ENCODE peak calls at places on chromosomes 16 and 17, in five cellular contexts. X, V, M, A and N are unnamed samples.
A peak's percentile ranks its signal among the peaks of the same experiment; 100 is the strongest.

GRCh38 chr17:2419526-2419925 is 18.7 kb upstream of the MNT start:
- DNase-seq in X (no peak), V (no peak), M (no peak), A (no peak), N (no peak)

GRCh38 chr16:56257260-56257659 is 66.0 kb downstream of the GNAO1 start:
- DNase-seq in X (no peak), V (no peak), M (no peak), A (no peak), N (no peak)

GRCh38 chr17:9370464-9370863 is 205.2 kb downstream of the STX8 start:
- DNase-seq in X (no peak), V (no peak), M (no peak), A (no peak), N (no peak)

GRCh38 chr16:57185446-57185944 is 344 bp downstream of the PSME3IP1 start:
- DNase-seq in X (peak; percentile 38), V (no peak), M (no peak), A (no peak), N (peak; percentile 69)

GRCh38 chr17:4175921-4176802 is 33.2 kb downstream of the CYB5D2 start:
- DNase-seq in X (no peak), V (no peak), M (no peak), A (no peak), N (no peak)

GRCh38 chr16:23408242-23409201 is 44.5 kb downstream of the COG7 start:
- DNase-seq in X (no peak), V (no peak), M (peak; percentile 58), A (no peak), N (no peak)

GRCh38 chr17:22512997-22513538 is 820.7 kb downstream of the KCNJ18 start:
- DNase-seq in X (no peak), V (peak; percentile 53), M (no peak), A (no peak), N (no peak)

GRCh38 chr17:3969963-3970362 is 5.7 kb upstream of the ATP2A3 start:
- DNase-seq in X (no peak), V (no peak), M (no peak), A (no peak), N (no peak)

GRCh38 chr17:40218740-40219072 is 398 bp upstream of the WIPF2 start:
- DNase-seq in X (peak; percentile 75), V (peak; percentile 84), M (peak; percentile 58), A (peak; percentile 59), N (peak; percentile 83)

GRCh38 chr17:83195330-83196087 is 116.1 kb downstream of the METRNL start:
- DNase-seq in X (no peak), V (no peak), M (no peak), A (no peak), N (no peak)

GRCh38 chr16:56737539-56737938 is 7.6 kb downstream of the NUP93 start:
- DNase-seq in X (no peak), V (no peak), M (no peak), A (no peak), N (no peak)

GRCh38 chr17:67718325-67718941 is 697 bp downstream of the NOL11 start:
- DNase-seq in X (peak; percentile 55), V (peak; percentile 71), M (no peak), A (peak; percentile 27), N (peak; percentile 74)

GRCh38 chr16:75789237-75789636 is 62.9 kb upstream of the CPHXL start:
- DNase-seq in X (peak; percentile 55), V (peak; percentile 61), M (no peak), A (peak; percentile 30), N (peak; percentile 70)

GRCh38 chr16:2512920-2513404 is 790 bp upstream of the ATP6V0C start:
- DNase-seq in X (no peak), V (peak; percentile 47), M (no peak), A (no peak), N (no peak)

GRCh38 chr16:2513405-2514332 is at the start of gene ATP6V0C:
- DNase-seq in X (peak; percentile 86), V (peak; percentile 96), M (peak; percentile 97), A (peak; percentile 93), N (peak; percentile 99)

GRCh38 chr16:2508722-2509400 is 4.9 kb upstream of the ATP6V0C start:
- DNase-seq in X (no peak), V (no peak), M (no peak), A (no peak), N (no peak)

GRCh38 chr16:2511996-2512919 is 1.5 kb upstream of the ATP6V0C start:
- DNase-seq in X (no peak), V (peak; percentile 57), M (no peak), A (no peak), N (no peak)

GRCh38 chr16:2511128-2511785 is 2.5 kb upstream of the ATP6V0C start:
- DNase-seq in X (no peak), V (peak; percentile 87), M (no peak), A (no peak), N (no peak)
- TF ChIP-seq POLR2A in X (no peak), V (no peak), M (no peak), A (no peak), N (no peak)

GRCh38 chr17:19362293-19363113 is at the start of gene B9D1:
- DNase-seq in X (peak; percentile 99), V (peak; percentile 91), M (peak; percentile 98), A (peak; percentile 98), N (peak; percentile 95)
- TF ChIP-seq POLR2A in X (peak; percentile 47), V (peak; percentile 56), M (no peak), A (no peak), N (no peak)

DNA sequence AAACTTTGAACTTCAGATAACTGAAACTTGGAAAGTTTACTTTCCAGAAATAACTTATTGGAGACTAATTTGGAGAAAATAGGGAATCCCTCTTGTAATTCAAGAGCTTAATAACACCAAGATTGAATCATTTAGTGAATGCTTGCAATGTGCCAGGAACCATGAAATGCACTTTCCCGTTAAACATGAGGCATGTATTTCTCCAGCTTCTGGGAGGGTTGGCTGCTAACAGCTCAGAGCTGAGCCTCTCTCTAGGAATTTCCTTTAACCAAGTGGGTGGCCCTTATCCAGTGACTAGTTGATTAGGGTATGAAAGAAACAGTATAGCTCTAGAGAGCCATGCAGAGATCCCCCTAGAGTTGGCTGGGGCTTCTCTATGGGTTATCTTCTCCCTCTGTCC is 356.4 kb upstream of the GOT2 start:
- DNase-seq in X (no peak), V (no peak), M (no peak), A (no peak), N (no peak)
- TF ChIP-seq POLR2A in X (no peak), V (no peak), M (no peak), A (no peak), N (no peak)

DNA sequence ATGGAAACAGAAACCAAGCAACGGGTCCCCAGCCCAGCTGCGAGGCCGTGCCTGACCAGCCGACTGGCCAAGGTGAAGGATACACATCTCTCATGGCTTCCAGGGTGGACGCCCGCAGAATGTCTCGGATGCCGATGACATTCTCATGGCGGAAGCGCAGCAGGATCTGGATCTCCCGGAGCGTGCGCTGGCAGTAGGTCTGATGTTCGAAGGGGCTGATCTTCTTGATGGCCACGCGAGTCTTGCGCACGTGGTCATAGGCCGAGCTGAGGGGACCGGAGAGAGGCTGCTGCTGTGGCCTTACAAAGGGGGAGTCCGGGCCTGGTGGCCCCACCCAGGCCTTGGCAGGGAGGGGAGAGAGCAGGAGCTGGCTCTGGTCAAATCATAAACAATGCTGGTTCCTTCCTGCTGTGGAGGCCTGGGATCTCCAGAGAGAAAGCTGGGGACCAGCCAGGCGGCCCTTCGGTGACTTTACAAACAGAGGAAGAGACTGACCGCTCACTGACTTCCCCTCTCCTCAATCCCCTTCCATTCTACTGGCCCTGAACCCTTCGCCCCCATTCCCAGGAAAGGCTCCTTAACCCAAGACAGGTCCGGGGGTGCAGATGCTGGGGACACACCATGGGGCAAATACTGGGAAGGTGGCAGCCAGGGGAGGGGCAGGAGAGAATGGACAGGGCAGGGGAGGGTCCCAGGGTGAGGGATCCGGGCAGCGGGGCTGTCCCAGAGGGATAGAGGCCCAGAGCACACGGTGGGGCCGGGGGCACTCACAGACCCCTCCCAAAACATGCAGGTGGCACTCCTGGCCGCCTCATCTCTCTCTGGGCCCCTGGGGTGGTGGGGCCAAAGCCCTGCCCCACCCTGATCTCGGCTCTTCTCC is 1.0 kb downstream of the MAPK3 start:
- DNase-seq in X (no peak), V (no peak), M (peak; percentile 65), A (no peak), N (no peak)
- TF ChIP-seq POLR2A in X (no peak), V (no peak), M (no peak), A (no peak), N (no peak)

GRCh38 chr16:30535777-30536190 is 1.1 kb upstream of the ZNF747 start:
- DNase-seq in X (no peak), V (peak; percentile 89), M (peak; percentile 81), A (peak; percentile 71), N (peak; percentile 83)
- TF ChIP-seq POLR2A in X (no peak), V (peak; percentile 12), M (no peak), A (peak; percentile 73), N (no peak)

GRCh38 chr17:81927145-81927652 is 336 bp downstream of the MAFG start:
- DNase-seq in X (no peak), V (no peak), M (no peak), A (peak; percentile 52), N (no peak)

GRCh38 chr17:81929253-81930141 is 2.0 kb upstream of the MAFG start:
- DNase-seq in X (no peak), V (no peak), M (no peak), A (no peak), N (no peak)

GRCh38 chr17:81928497-81929252 is 1.1 kb upstream of the MAFG start:
- DNase-seq in X (no peak), V (no peak), M (no peak), A (no peak), N (peak; percentile 59)

GRCh38 chr17:81926451-81927144 is 937 bp downstream of the MAFG start:
- DNase-seq in X (peak; percentile 92), V (peak; percentile 90), M (peak; percentile 88), A (peak; percentile 68), N (peak; percentile 87)

DNA sequence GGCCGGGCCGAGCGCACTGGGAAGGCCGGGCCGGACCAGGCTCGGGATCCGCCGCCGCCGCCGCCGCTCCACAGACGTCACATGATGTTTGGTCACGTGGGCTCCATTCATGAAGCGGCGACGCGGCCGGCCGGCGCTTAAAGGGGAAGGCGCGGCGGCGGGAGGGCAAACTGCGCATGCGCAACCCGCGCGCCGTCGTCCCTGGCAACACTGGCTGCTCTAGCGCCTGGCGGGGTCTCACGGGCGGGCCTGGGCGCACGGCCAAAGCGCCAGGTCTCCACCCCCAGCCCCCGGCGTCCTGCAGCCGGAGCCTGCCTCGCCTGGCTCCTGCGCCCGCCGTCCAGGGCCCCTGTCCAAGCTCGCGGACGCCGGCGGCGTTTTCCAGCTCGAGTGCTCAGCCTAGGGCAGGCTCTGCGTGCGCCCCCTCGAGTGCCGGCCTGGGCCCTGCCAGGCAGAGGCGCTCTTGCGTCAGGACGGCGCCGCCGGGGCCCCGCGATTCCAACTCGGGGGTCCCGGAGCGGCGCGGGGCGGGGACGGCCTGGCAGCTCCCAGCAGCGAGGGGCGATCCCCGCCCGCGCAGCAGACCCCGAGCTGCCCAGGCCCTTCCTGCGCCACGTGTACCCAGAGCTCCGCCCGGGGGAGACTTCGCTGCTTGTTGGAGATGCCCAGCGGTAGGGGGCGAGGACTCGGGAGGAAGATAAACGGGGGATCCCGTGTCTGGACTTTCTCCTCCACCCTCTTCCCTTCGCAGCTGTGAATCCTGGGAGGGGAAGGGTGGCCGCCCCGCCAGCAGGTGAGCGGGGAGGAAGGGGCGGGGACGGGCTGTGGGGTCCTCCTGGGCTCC is at the start of gene MAFG:
- DNase-seq in X (peak; percentile 96), V (peak; percentile 98), M (peak; percentile 92), A (peak; percentile 99), N (peak; percentile 97)
- TF ChIP-seq POLR2A in X (peak; percentile 33), V (no peak), M (peak; percentile 68), A (no peak), N (peak; percentile 53)

GRCh38 chr16:89828199-89828869 is at the start of gene SPIRE2:
- DNase-seq in X (no peak), V (peak; percentile 85), M (peak; percentile 84), A (peak; percentile 78), N (peak; percentile 86)
- TF ChIP-seq POLR2A in X (peak; percentile 66), V (no peak), M (peak; percentile 87), A (no peak), N (no peak)